ENCODE peak calls at places on chromosome 13, in nine cellular contexts. D is heart left ventricle, J is lung, V is ovary, O is neuronal stem cell, U is breast epithelium, F is DND-41, H is cardiac muscle cell, T is uterus. A is an unnamed sample. For H3K4me1, the result is how much of the 10 kb centered on the place peaks cover.

GRCh38 chr13:79307866-79308298 is 98.2 kb downstream of the RBM26 start:
- DNase-seq in D (no peak), J (no peak), V (peak), O (no peak), U (no peak), F (peak), H (peak), T (no peak), A (no peak)

GRCh38 chr13:31495336-31495735 is 244.0 kb upstream of the RXFP2 start:
- DNase-seq in D (no peak), J (no peak), V (no peak), O (no peak), U (no peak), F (no peak), H (no peak), T (no peak), A (no peak)

GRCh38 chr13:97809576-97809975 is 143.9 kb upstream of the IPO5 start:
- DNase-seq in D (no peak), J (no peak), V (no peak), O (no peak), U (no peak), F (no peak), H (peak), T (no peak), A (no peak)

GRCh38 chr13:99961634-99962033 is 9.9 kb downstream of the ZIC5 start:
- DNase-seq in D (no peak), J (no peak), V (no peak), O (no peak), U (no peak), F (no peak), H (no peak), T (no peak), A (no peak)

GRCh38 chr13:25987987-25988386 is 63.8 kb downstream of the SHISA2 start:
- DNase-seq in D (no peak), J (no peak), V (no peak), O (no peak), U (no peak), F (no peak), H (no peak), T (no peak), A (no peak)

GRCh38 chr13:32804673-32805260 is 211.5 kb upstream of the KL start:
- DNase-seq in D (no peak), J (no peak), V (no peak), O (no peak), U (no peak), F (no peak), H (peak), T (no peak), A (no peak)

GRCh38 chr13:108302279-108302678 is 32.8 kb downstream of the TNFSF13B start:
- DNase-seq in D (no peak), J (no peak), V (no peak), O (no peak), U (no peak), F (no peak), H (no peak), T (no peak), A (no peak)

GRCh38 chr13:74287672-74288169 is 153.5 kb upstream of the KLF12 start:
- DNase-seq in D (peak), J (peak), V (peak), O (peak), U (no peak), F (peak), H (peak), T (peak), A (peak)

GRCh38 chr13:32840840-32841713 is 175.1 kb upstream of the KL start:
- DNase-seq in D (peak), J (no peak), V (no peak), O (no peak), U (no peak), F (no peak), H (no peak), T (no peak), A (no peak)

GRCh38 chr13:22828081-22828480 is 352.7 kb upstream of the SGCG start:
- DNase-seq in D (no peak), J (no peak), V (no peak), O (no peak), U (no peak), F (no peak), H (no peak), T (no peak), A (no peak)

GRCh38 chr13:44267966-44268365 is 105.7 kb upstream of the SERP2 start:
- DNase-seq in D (no peak), J (no peak), V (no peak), O (no peak), U (no peak), F (no peak), H (peak), T (no peak), A (no peak)

GRCh38 chr13:108609353-108609752 is 20.1 kb upstream of the MYO16 start:
- DNase-seq in D (no peak), J (no peak), V (no peak), O (no peak), U (no peak), F (no peak), H (peak), T (no peak), A (no peak)

GRCh38 chr13:32790731-32791130 is 204.5 kb downstream of the PDS5B start:
- DNase-seq in D (no peak), J (no peak), V (no peak), O (no peak), U (no peak), F (no peak), H (peak), T (no peak), A (no peak)

GRCh38 chr13:97387487-97388353 is 46.2 kb upstream of the RAP2A start:
- DNase-seq in D (no peak), J (no peak), V (no peak), O (no peak), U (no peak), F (no peak), H (no peak), T (no peak), A (no peak)

GRCh38 chr13:50616101-50616500 is 227.4 kb downstream of the DLEU7 start:
- DNase-seq in D (no peak), J (no peak), V (no peak), O (no peak), U (no peak), F (no peak), H (peak), T (no peak), A (no peak)

GRCh38 chr13:113655358-113656014 is 2.5 kb downstream of the ATP4B start:
- DNase-seq in D (no peak), J (no peak), V (no peak), O (no peak), U (peak), F (no peak), H (no peak), T (no peak), A (no peak)

GRCh38 chr13:99686157-99686572 is 184.9 kb downstream of the TM9SF2 start:
- DNase-seq in D (peak), J (no peak), V (no peak), O (no peak), U (no peak), F (no peak), H (peak), T (no peak), A (no peak)

GRCh38 chr13:113595131-113595530 is 10.6 kb downstream of the TFDP1 start:
- DNase-seq in D (no peak), J (no peak), V (no peak), O (no peak), U (peak), F (no peak), H (no peak), T (no peak), A (no peak)

GRCh38 chr13:41694902-41695301 is 237.6 kb downstream of the RGCC start:
- DNase-seq in D (peak), J (peak), V (peak), O (no peak), U (no peak), F (no peak), H (peak), T (peak), A (no peak)

GRCh38 chr13:48748681-48749080 is 95.0 kb downstream of the CYSLTR2 start:
- DNase-seq in D (no peak), J (no peak), V (no peak), O (no peak), U (no peak), F (no peak), H (no peak), T (no peak), A (no peak)

GRCh38 chr13:63497601-63498000 is 2082.0 kb upstream of the PCDH20 start:
- DNase-seq in D (no peak), J (no peak), V (no peak), O (no peak), U (no peak), F (no peak), H (peak), T (no peak), A (no peak)

GRCh38 chr13:104382941-104383340 is 1316.7 kb upstream of the SLC10A2 start:
- DNase-seq in D (no peak), J (no peak), V (no peak), O (no peak), U (no peak), F (no peak), H (peak), T (no peak), A (no peak)

GRCh38 chr13:67015976-67016600 is 214.0 kb downstream of the PCDH9 start:
- DNase-seq in D (no peak), J (no peak), V (no peak), O (no peak), U (no peak), F (no peak), H (no peak), T (no peak), A (no peak)

GRCh38 chr13:113009743-113010509 is 40.9 kb downstream of the MCF2L start:
- DNase-seq in D (peak), J (no peak), V (no peak), O (no peak), U (no peak), F (no peak), H (peak), T (no peak), A (no peak)

GRCh38 chr13:94028234-94029145 is 451.0 kb downstream of the DCT start:
- DNase-seq in D (no peak), J (no peak), V (no peak), O (no peak), U (no peak), F (no peak), H (peak), T (no peak), A (no peak)

GRCh38 chr13:38564751-38565150 is 122.1 kb upstream of the FREM2 start:
- DNase-seq in D (no peak), J (no peak), V (no peak), O (no peak), U (no peak), F (no peak), H (no peak), T (no peak), A (no peak)

GRCh38 chr13:32530841-32531253 is 7.7 kb downstream of the N4BP2L2 start:
- DNase-seq in D (no peak), J (no peak), V (no peak), O (no peak), U (no peak), F (no peak), H (peak), T (no peak), A (no peak)

GRCh38 chr13:113947321-113948033 is 26.4 kb downstream of the C13orf46 start:
- DNase-seq in D (peak), J (no peak), V (peak), O (no peak), U (no peak), F (no peak), H (peak), T (peak), A (no peak)

GRCh38 chr13:32159147-32159869 is 127.7 kb downstream of the FRY start:
- DNase-seq in D (peak), J (no peak), V (no peak), O (no peak), U (no peak), F (no peak), H (peak), T (no peak), A (no peak)

GRCh38 chr13:74620711-74621110 is 486.5 kb upstream of the KLF12 start:
- DNase-seq in D (no peak), J (no peak), V (no peak), O (no peak), U (no peak), F (no peak), H (no peak), T (no peak), A (no peak)

GRCh38 chr13:42007844-42008243 is 40.6 kb upstream of the DGKH start:
- DNase-seq in D (no peak), J (no peak), V (no peak), O (no peak), U (no peak), F (no peak), H (peak), T (no peak), A (no peak)

GRCh38 chr13:75458696-75459422 is 23.1 kb downstream of the TBC1D4 start:
- DNase-seq in D (peak), J (peak), V (no peak), O (no peak), U (peak), F (no peak), H (no peak), T (no peak), A (no peak)

GRCh38 chr13:29446016-29446415 is 149.5 kb downstream of the SLC7A1 start:
- DNase-seq in D (no peak), J (no peak), V (no peak), O (no peak), U (no peak), F (no peak), H (no peak), T (no peak), A (no peak)

GRCh38 chr13:29934531-29935308 is 84.3 kb upstream of the UBL3 start:
- DNase-seq in D (no peak), J (no peak), V (no peak), O (no peak), U (no peak), F (no peak), H (no peak), T (no peak), A (no peak)

GRCh38 chr13:26965976-26966375 is 205.4 kb upstream of the GPR12 start:
- DNase-seq in D (peak), J (no peak), V (peak), O (no peak), U (no peak), F (no peak), H (peak), T (peak), A (no peak)

GRCh38 chr13:78192721-78193120 is 274.1 kb upstream of the EDNRB start:
- DNase-seq in D (no peak), J (no peak), V (no peak), O (no peak), U (no peak), F (no peak), H (no peak), T (no peak), A (no peak)

GRCh38 chr13:64154514-64154913 is 2738.9 kb upstream of the PCDH20 start:
- DNase-seq in D (no peak), J (no peak), V (no peak), O (no peak), U (no peak), F (no peak), H (peak), T (no peak), A (no peak)

GRCh38 chr13:106619688-106620555 is 52.0 kb upstream of the ARGLU1 start:
- DNase-seq in D (no peak), J (no peak), V (peak), O (peak), U (no peak), F (peak), H (peak), T (no peak), A (no peak)

DNA sequence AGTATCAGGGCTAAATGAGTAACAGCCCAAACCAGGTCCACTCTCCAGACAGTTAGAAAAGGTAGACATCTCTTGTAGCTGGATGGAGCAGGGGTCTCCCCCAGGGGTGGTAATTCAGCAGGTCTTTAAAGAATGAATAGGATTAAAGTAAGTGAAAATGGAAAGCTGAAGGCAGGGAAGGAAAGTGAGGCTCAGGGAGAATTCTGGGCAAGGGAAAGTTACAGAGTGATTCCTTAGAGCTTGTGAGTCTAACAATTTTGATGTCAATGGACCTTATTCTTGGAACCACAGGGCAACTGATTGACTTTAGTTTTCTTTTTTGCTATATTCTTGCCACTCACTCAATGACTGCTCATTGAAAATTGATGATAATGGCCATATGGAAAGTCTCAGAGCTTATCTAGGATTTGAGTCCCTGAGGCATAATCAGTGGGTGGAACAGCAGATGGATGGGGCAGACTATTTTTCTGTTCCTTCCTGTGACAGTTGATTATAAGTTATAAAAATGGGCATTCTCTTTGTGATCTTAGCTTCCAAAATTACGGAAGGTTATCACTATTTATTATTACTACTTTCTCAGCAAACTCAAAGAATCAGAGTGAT is 76.9 kb downstream of the LRCH1 start:
- DNase-seq in D (no peak), J (no peak), V (no peak), O (no peak), U (no peak), F (no peak), H (no peak), T (no peak), A (no peak)
- H3K27ac ChIP-seq in D (peak), J (no peak), V (no peak), O (no peak), U (no peak), F (no peak), H (peak), T (peak), A (no peak)

GRCh38 chr13:110233181-110233641 is 73.7 kb downstream of the COL4A1 start:
- DNase-seq in D (no peak), J (no peak), V (peak), O (no peak), U (no peak), F (no peak), H (peak), T (peak), A (no peak)
- H3K4me1 ChIP-seq in D (half or more), J (under half), V (under half), O (under half), U (under half), F (under half), H (under half), T (under half), A (under half)

GRCh38 chr13:45472171-45472705 is 7.5 kb downstream of the COG3 start:
- DNase-seq in D (no peak), J (no peak), V (no peak), O (no peak), U (no peak), F (no peak), H (no peak), T (no peak), A (no peak)

GRCh38 chr13:45468676-45469075 is 3.9 kb downstream of the COG3 start:
- DNase-seq in D (no peak), J (no peak), V (no peak), O (no peak), U (no peak), F (no peak), H (no peak), T (no peak), A (no peak)

GRCh38 chr13:45464141-45464686 is 525 bp upstream of the COG3 start:
- DNase-seq in D (no peak), J (no peak), V (no peak), O (no peak), U (no peak), F (no peak), H (no peak), T (no peak), A (no peak)

GRCh38 chr13:45464687-45465453 is at the start of gene COG3:
- DNase-seq in D (peak), J (peak), V (peak), O (peak), U (peak), F (peak), H (peak), T (peak), A (peak)

DNA sequence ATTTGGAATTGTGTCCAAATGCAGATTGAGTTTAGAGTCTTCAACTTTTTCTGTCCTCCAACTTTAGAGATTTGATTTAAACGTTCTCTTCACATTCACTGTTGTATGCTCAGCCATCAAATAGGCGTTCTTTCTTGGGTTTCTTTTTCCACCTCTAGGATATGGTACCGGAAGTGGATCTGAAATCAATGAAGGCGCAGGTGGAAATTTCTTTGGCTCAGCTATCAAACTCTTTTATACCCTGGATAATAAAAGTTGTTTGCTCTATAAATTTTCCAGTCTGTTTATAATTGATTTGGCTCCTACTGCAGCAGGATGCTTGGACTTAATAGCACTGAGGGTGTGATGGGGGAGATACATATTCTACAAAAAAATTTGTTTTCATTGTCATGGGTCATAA is 1.6 kb downstream of the COG3 start:
- DNase-seq in D (no peak), J (no peak), V (no peak), O (no peak), U (no peak), F (no peak), H (no peak), T (no peak), A (no peak)
- H3K4me3 ChIP-seq in D (peak), J (no peak), V (peak), O (no peak), U (no peak), F (no peak), H (peak), T (no peak), A (no peak)

GRCh38 chr13:51793570-51794273 is 10.2 kb downstream of the DHRS12 start:
- DNase-seq in D (no peak), J (no peak), V (no peak), O (no peak), U (no peak), F (no peak), H (peak), T (no peak), A (no peak)
- H3K27ac ChIP-seq in D (no peak), J (no peak), V (no peak), O (no peak), U (no peak), F (no peak), H (no peak), T (peak), A (no peak)

GRCh38 chr13:71789952-71790351 is 77.1 kb downstream of the DACH1 start:
- DNase-seq in D (no peak), J (no peak), V (no peak), O (no peak), U (no peak), F (no peak), H (peak), T (no peak), A (no peak)
- H3K4me1 ChIP-seq in D (under half), J (under half), V (under half), O (under half), U (under half), F (under half), H (under half), T (under half), A (under half)

DNA sequence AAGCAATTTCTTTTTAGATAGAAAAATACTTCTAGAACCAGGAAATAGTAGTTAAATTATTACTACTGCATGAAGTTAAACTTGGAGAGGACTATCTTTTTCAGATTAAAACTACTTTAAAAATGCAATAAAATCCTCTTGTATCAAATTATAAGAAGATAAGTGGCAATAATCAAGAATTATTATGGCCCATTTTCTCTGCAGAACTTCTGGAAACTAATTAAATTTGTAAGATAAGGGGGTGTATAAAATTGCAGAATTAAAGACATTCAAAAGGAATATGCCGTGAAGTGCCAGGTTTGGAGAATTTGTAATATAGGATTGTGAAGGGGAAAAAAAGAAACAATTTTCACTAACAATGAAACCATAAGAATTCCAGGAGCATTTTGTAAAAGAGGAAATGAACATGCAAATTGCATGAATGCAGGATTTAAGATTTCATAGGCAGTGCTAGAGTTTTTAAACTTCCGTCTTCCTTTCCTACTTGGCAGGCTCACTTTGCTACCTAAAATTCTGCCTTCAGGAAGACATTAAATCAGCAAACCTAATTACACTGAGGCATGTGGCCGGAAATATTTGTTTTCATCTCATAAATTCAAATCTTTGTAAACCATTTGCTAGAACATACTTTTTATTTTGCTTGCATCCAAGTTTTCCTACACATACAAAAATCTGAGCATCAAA is 167.1 kb downstream of the DCLK1 start:
- DNase-seq in D (no peak), J (no peak), V (no peak), O (no peak), U (no peak), F (no peak), H (no peak), T (no peak), A (no peak)
- H3K4me3 ChIP-seq in D (no peak), J (no peak), V (no peak), O (no peak), U (no peak), F (no peak), H (no peak), T (no peak), A (no peak)